ENCODE peak calls at places on chromosomes 3 and 15, in nine cellular contexts. One of them, this sample, is unnamed.

GRCh38 chr3:18946524-18946923 is 201.8 kb upstream of the KCNH8 start:
- DNase-seq in GM23248: no peak
- DNase-seq in lower lobe of right lung: no peak
- DNase-seq in NCI-H2029: no peak
- DNase-seq in anterior cingulate cortex: no peak
- DNase-seq in HT1080: peak
- DNase-seq in stimulated activated CD8-positive, alpha-beta memory T cell treated with anti-CD3 and anti-CD28 coated beads, Interleukin-2, amount 100 ng/mL, for 48 hours: no peak
- DNase-seq in kidney tubule cell: no peak
- DNase-seq in activated effector memory CD4-positive, alpha-beta T cell treated with anti-CD3 and anti-CD28 coated beads, Interleukin-2, amount 50 U/mL, for 16 hours: no peak
- DNase-seq in this sample: no peak

GRCh38 chr15:43118276-43118675 is 12.4 kb upstream of the UBR1 start:
- DNase-seq in GM23248: no peak
- DNase-seq in lower lobe of right lung: no peak
- DNase-seq in NCI-H2029: no peak
- DNase-seq in anterior cingulate cortex: no peak
- DNase-seq in HT1080: no peak
- DNase-seq in stimulated activated CD8-positive, alpha-beta memory T cell treated with anti-CD3 and anti-CD28 coated beads, Interleukin-2, amount 100 ng/mL, for 48 hours: no peak
- DNase-seq in kidney tubule cell: peak
- DNase-seq in activated effector memory CD4-positive, alpha-beta T cell treated with anti-CD3 and anti-CD28 coated beads, Interleukin-2, amount 50 U/mL, for 16 hours: no peak
- DNase-seq in this sample: no peak

GRCh38 chr3:53772562-53773329 is 73.5 kb downstream of the CHDH start:
- DNase-seq in GM23248: peak
- DNase-seq in lower lobe of right lung: no peak
- DNase-seq in NCI-H2029: no peak
- DNase-seq in anterior cingulate cortex: no peak
- DNase-seq in HT1080: no peak
- DNase-seq in stimulated activated CD8-positive, alpha-beta memory T cell treated with anti-CD3 and anti-CD28 coated beads, Interleukin-2, amount 100 ng/mL, for 48 hours: no peak
- DNase-seq in kidney tubule cell: no peak
- DNase-seq in activated effector memory CD4-positive, alpha-beta T cell treated with anti-CD3 and anti-CD28 coated beads, Interleukin-2, amount 50 U/mL, for 16 hours: no peak
- DNase-seq in this sample: no peak

GRCh38 chr3:126135398-126136076 is 44.8 kb downstream of the ALDH1L1 start:
- DNase-seq in GM23248: no peak
- DNase-seq in lower lobe of right lung: peak
- DNase-seq in NCI-H2029: no peak
- DNase-seq in anterior cingulate cortex: no peak
- DNase-seq in HT1080: no peak
- DNase-seq in stimulated activated CD8-positive, alpha-beta memory T cell treated with anti-CD3 and anti-CD28 coated beads, Interleukin-2, amount 100 ng/mL, for 48 hours: no peak
- DNase-seq in kidney tubule cell: no peak
- DNase-seq in activated effector memory CD4-positive, alpha-beta T cell treated with anti-CD3 and anti-CD28 coated beads, Interleukin-2, amount 50 U/mL, for 16 hours: peak
- DNase-seq in this sample: no peak

GRCh38 chr3:44555753-44556152 is 760 bp downstream of the ZKSCAN7 start:
- DNase-seq in GM23248: peak
- DNase-seq in lower lobe of right lung: no peak
- DNase-seq in NCI-H2029: no peak
- DNase-seq in anterior cingulate cortex: no peak
- DNase-seq in HT1080: no peak
- DNase-seq in stimulated activated CD8-positive, alpha-beta memory T cell treated with anti-CD3 and anti-CD28 coated beads, Interleukin-2, amount 100 ng/mL, for 48 hours: no peak
- DNase-seq in kidney tubule cell: peak
- DNase-seq in activated effector memory CD4-positive, alpha-beta T cell treated with anti-CD3 and anti-CD28 coated beads, Interleukin-2, amount 50 U/mL, for 16 hours: no peak
- DNase-seq in this sample: no peak

GRCh38 chr3:175184392-175184791 is 325.3 kb downstream of the NAALADL2 start:
- DNase-seq in GM23248: no peak
- DNase-seq in lower lobe of right lung: no peak
- DNase-seq in NCI-H2029: no peak
- DNase-seq in anterior cingulate cortex: no peak
- DNase-seq in HT1080: no peak
- DNase-seq in stimulated activated CD8-positive, alpha-beta memory T cell treated with anti-CD3 and anti-CD28 coated beads, Interleukin-2, amount 100 ng/mL, for 48 hours: no peak
- DNase-seq in kidney tubule cell: no peak
- DNase-seq in activated effector memory CD4-positive, alpha-beta T cell treated with anti-CD3 and anti-CD28 coated beads, Interleukin-2, amount 50 U/mL, for 16 hours: no peak
- DNase-seq in this sample: no peak

GRCh38 chr15:53716909-53717878 is 42.3 kb downstream of the WDR72 start:
- DNase-seq in GM23248: peak
- DNase-seq in lower lobe of right lung: no peak
- DNase-seq in NCI-H2029: no peak
- DNase-seq in anterior cingulate cortex: no peak
- DNase-seq in HT1080: peak
- DNase-seq in stimulated activated CD8-positive, alpha-beta memory T cell treated with anti-CD3 and anti-CD28 coated beads, Interleukin-2, amount 100 ng/mL, for 48 hours: no peak
- DNase-seq in kidney tubule cell: peak
- DNase-seq in activated effector memory CD4-positive, alpha-beta T cell treated with anti-CD3 and anti-CD28 coated beads, Interleukin-2, amount 50 U/mL, for 16 hours: no peak
- DNase-seq in this sample: peak

GRCh38 chr15:58115692-58116091 is 22.5 kb upstream of the AQP9 start:
- DNase-seq in GM23248: peak
- DNase-seq in lower lobe of right lung: no peak
- DNase-seq in NCI-H2029: no peak
- DNase-seq in anterior cingulate cortex: no peak
- DNase-seq in HT1080: peak
- DNase-seq in stimulated activated CD8-positive, alpha-beta memory T cell treated with anti-CD3 and anti-CD28 coated beads, Interleukin-2, amount 100 ng/mL, for 48 hours: no peak
- DNase-seq in kidney tubule cell: peak
- DNase-seq in activated effector memory CD4-positive, alpha-beta T cell treated with anti-CD3 and anti-CD28 coated beads, Interleukin-2, amount 50 U/mL, for 16 hours: no peak
- DNase-seq in this sample: peak

GRCh38 chr3:79490165-79491028 is 277.4 kb downstream of the ROBO1 start:
- DNase-seq in GM23248: peak
- DNase-seq in lower lobe of right lung: peak
- DNase-seq in NCI-H2029: no peak
- DNase-seq in anterior cingulate cortex: no peak
- DNase-seq in HT1080: no peak
- DNase-seq in stimulated activated CD8-positive, alpha-beta memory T cell treated with anti-CD3 and anti-CD28 coated beads, Interleukin-2, amount 100 ng/mL, for 48 hours: no peak
- DNase-seq in kidney tubule cell: peak
- DNase-seq in activated effector memory CD4-positive, alpha-beta T cell treated with anti-CD3 and anti-CD28 coated beads, Interleukin-2, amount 50 U/mL, for 16 hours: no peak
- DNase-seq in this sample: no peak

GRCh38 chr3:29346828-29347227 is 66.0 kb downstream of the RBMS3 start:
- DNase-seq in GM23248: peak
- DNase-seq in lower lobe of right lung: no peak
- DNase-seq in NCI-H2029: no peak
- DNase-seq in anterior cingulate cortex: no peak
- DNase-seq in HT1080: peak
- DNase-seq in stimulated activated CD8-positive, alpha-beta memory T cell treated with anti-CD3 and anti-CD28 coated beads, Interleukin-2, amount 100 ng/mL, for 48 hours: no peak
- DNase-seq in kidney tubule cell: peak
- DNase-seq in activated effector memory CD4-positive, alpha-beta T cell treated with anti-CD3 and anti-CD28 coated beads, Interleukin-2, amount 50 U/mL, for 16 hours: no peak
- DNase-seq in this sample: peak

GRCh38 chr15:37771462-37771861 is 163.0 kb upstream of the TMCO5A start:
- DNase-seq in GM23248: peak
- DNase-seq in lower lobe of right lung: no peak
- DNase-seq in NCI-H2029: no peak
- DNase-seq in anterior cingulate cortex: no peak
- DNase-seq in HT1080: peak
- DNase-seq in stimulated activated CD8-positive, alpha-beta memory T cell treated with anti-CD3 and anti-CD28 coated beads, Interleukin-2, amount 100 ng/mL, for 48 hours: no peak
- DNase-seq in kidney tubule cell: peak
- DNase-seq in activated effector memory CD4-positive, alpha-beta T cell treated with anti-CD3 and anti-CD28 coated beads, Interleukin-2, amount 50 U/mL, for 16 hours: no peak
- DNase-seq in this sample: no peak

GRCh38 chr3:158845748-158846350 is 44.0 kb downstream of the MFSD1 start:
- DNase-seq in GM23248: peak
- DNase-seq in lower lobe of right lung: no peak
- DNase-seq in NCI-H2029: no peak
- DNase-seq in anterior cingulate cortex: no peak
- DNase-seq in HT1080: peak
- DNase-seq in stimulated activated CD8-positive, alpha-beta memory T cell treated with anti-CD3 and anti-CD28 coated beads, Interleukin-2, amount 100 ng/mL, for 48 hours: no peak
- DNase-seq in kidney tubule cell: peak
- DNase-seq in activated effector memory CD4-positive, alpha-beta T cell treated with anti-CD3 and anti-CD28 coated beads, Interleukin-2, amount 50 U/mL, for 16 hours: no peak
- DNase-seq in this sample: peak

GRCh38 chr3:154098396-154098795 is 22.8 kb upstream of the ARHGEF26 start:
- DNase-seq in GM23248: no peak
- DNase-seq in lower lobe of right lung: no peak
- DNase-seq in NCI-H2029: no peak
- DNase-seq in anterior cingulate cortex: no peak
- DNase-seq in HT1080: no peak
- DNase-seq in stimulated activated CD8-positive, alpha-beta memory T cell treated with anti-CD3 and anti-CD28 coated beads, Interleukin-2, amount 100 ng/mL, for 48 hours: no peak
- DNase-seq in kidney tubule cell: no peak
- DNase-seq in activated effector memory CD4-positive, alpha-beta T cell treated with anti-CD3 and anti-CD28 coated beads, Interleukin-2, amount 50 U/mL, for 16 hours: no peak
- DNase-seq in this sample: no peak

GRCh38 chr15:78298983-78299301 is 467 bp downstream of the SKIC8 start:
- DNase-seq in GM23248: peak
- DNase-seq in lower lobe of right lung: no peak
- DNase-seq in NCI-H2029: no peak
- DNase-seq in anterior cingulate cortex: no peak
- DNase-seq in HT1080: no peak
- DNase-seq in stimulated activated CD8-positive, alpha-beta memory T cell treated with anti-CD3 and anti-CD28 coated beads, Interleukin-2, amount 100 ng/mL, for 48 hours: no peak
- DNase-seq in kidney tubule cell: peak
- DNase-seq in activated effector memory CD4-positive, alpha-beta T cell treated with anti-CD3 and anti-CD28 coated beads, Interleukin-2, amount 50 U/mL, for 16 hours: no peak
- DNase-seq in this sample: no peak

GRCh38 chr15:84961114-84961452 is 20.6 kb upstream of the PDE8A start:
- DNase-seq in GM23248: peak
- DNase-seq in lower lobe of right lung: no peak
- DNase-seq in NCI-H2029: no peak
- DNase-seq in anterior cingulate cortex: no peak
- DNase-seq in HT1080: peak
- DNase-seq in stimulated activated CD8-positive, alpha-beta memory T cell treated with anti-CD3 and anti-CD28 coated beads, Interleukin-2, amount 100 ng/mL, for 48 hours: no peak
- DNase-seq in kidney tubule cell: peak
- DNase-seq in activated effector memory CD4-positive, alpha-beta T cell treated with anti-CD3 and anti-CD28 coated beads, Interleukin-2, amount 50 U/mL, for 16 hours: no peak
- DNase-seq in this sample: peak

GRCh38 chr15:65666257-65666656 is 44.5 kb downstream of the SLC24A1 start:
- DNase-seq in GM23248: peak
- DNase-seq in lower lobe of right lung: no peak
- DNase-seq in NCI-H2029: no peak
- DNase-seq in anterior cingulate cortex: no peak
- DNase-seq in HT1080: peak
- DNase-seq in stimulated activated CD8-positive, alpha-beta memory T cell treated with anti-CD3 and anti-CD28 coated beads, Interleukin-2, amount 100 ng/mL, for 48 hours: no peak
- DNase-seq in kidney tubule cell: peak
- DNase-seq in activated effector memory CD4-positive, alpha-beta T cell treated with anti-CD3 and anti-CD28 coated beads, Interleukin-2, amount 50 U/mL, for 16 hours: no peak
- DNase-seq in this sample: peak

GRCh38 chr3:193910886-193911738 is 224.8 kb upstream of the HES1 start:
- DNase-seq in GM23248: no peak
- DNase-seq in lower lobe of right lung: peak
- DNase-seq in NCI-H2029: no peak
- DNase-seq in anterior cingulate cortex: no peak
- DNase-seq in HT1080: no peak
- DNase-seq in stimulated activated CD8-positive, alpha-beta memory T cell treated with anti-CD3 and anti-CD28 coated beads, Interleukin-2, amount 100 ng/mL, for 48 hours: no peak
- DNase-seq in kidney tubule cell: peak
- DNase-seq in activated effector memory CD4-positive, alpha-beta T cell treated with anti-CD3 and anti-CD28 coated beads, Interleukin-2, amount 50 U/mL, for 16 hours: no peak
- DNase-seq in this sample: no peak

GRCh38 chr3:126421573-126422119 is 26.9 kb downstream of the CFAP100 start:
- DNase-seq in GM23248: no peak
- DNase-seq in lower lobe of right lung: no peak
- DNase-seq in NCI-H2029: no peak
- DNase-seq in anterior cingulate cortex: no peak
- DNase-seq in HT1080: no peak
- DNase-seq in stimulated activated CD8-positive, alpha-beta memory T cell treated with anti-CD3 and anti-CD28 coated beads, Interleukin-2, amount 100 ng/mL, for 48 hours: no peak
- DNase-seq in kidney tubule cell: no peak
- DNase-seq in activated effector memory CD4-positive, alpha-beta T cell treated with anti-CD3 and anti-CD28 coated beads, Interleukin-2, amount 50 U/mL, for 16 hours: no peak
- DNase-seq in this sample: no peak

GRCh38 chr3:76307556-76307955 is 522.2 kb upstream of the ZNF717 start:
- DNase-seq in GM23248: peak
- DNase-seq in lower lobe of right lung: no peak
- DNase-seq in NCI-H2029: no peak
- DNase-seq in anterior cingulate cortex: no peak
- DNase-seq in HT1080: no peak
- DNase-seq in stimulated activated CD8-positive, alpha-beta memory T cell treated with anti-CD3 and anti-CD28 coated beads, Interleukin-2, amount 100 ng/mL, for 48 hours: no peak
- DNase-seq in kidney tubule cell: no peak
- DNase-seq in activated effector memory CD4-positive, alpha-beta T cell treated with anti-CD3 and anti-CD28 coated beads, Interleukin-2, amount 50 U/mL, for 16 hours: no peak
- DNase-seq in this sample: no peak

GRCh38 chr3:134345202-134345601 is 29.0 kb downstream of the AMOTL2 start:
- DNase-seq in GM23248: no peak
- DNase-seq in lower lobe of right lung: no peak
- DNase-seq in NCI-H2029: no peak
- DNase-seq in anterior cingulate cortex: no peak
- DNase-seq in HT1080: no peak
- DNase-seq in stimulated activated CD8-positive, alpha-beta memory T cell treated with anti-CD3 and anti-CD28 coated beads, Interleukin-2, amount 100 ng/mL, for 48 hours: no peak
- DNase-seq in kidney tubule cell: no peak
- DNase-seq in activated effector memory CD4-positive, alpha-beta T cell treated with anti-CD3 and anti-CD28 coated beads, Interleukin-2, amount 50 U/mL, for 16 hours: peak
- DNase-seq in this sample: no peak

GRCh38 chr15:65730560-65731172 is 61.4 kb downstream of the DENND4A start:
- DNase-seq in GM23248: peak
- DNase-seq in lower lobe of right lung: no peak
- DNase-seq in NCI-H2029: no peak
- DNase-seq in anterior cingulate cortex: no peak
- DNase-seq in HT1080: no peak
- DNase-seq in stimulated activated CD8-positive, alpha-beta memory T cell treated with anti-CD3 and anti-CD28 coated beads, Interleukin-2, amount 100 ng/mL, for 48 hours: no peak
- DNase-seq in kidney tubule cell: no peak
- DNase-seq in activated effector memory CD4-positive, alpha-beta T cell treated with anti-CD3 and anti-CD28 coated beads, Interleukin-2, amount 50 U/mL, for 16 hours: no peak
- DNase-seq in this sample: no peak

GRCh38 chr15:85530079-85530478 is 149.7 kb downstream of the AKAP13 start:
- DNase-seq in GM23248: no peak
- DNase-seq in lower lobe of right lung: no peak
- DNase-seq in NCI-H2029: no peak
- DNase-seq in anterior cingulate cortex: no peak
- DNase-seq in HT1080: no peak
- DNase-seq in stimulated activated CD8-positive, alpha-beta memory T cell treated with anti-CD3 and anti-CD28 coated beads, Interleukin-2, amount 100 ng/mL, for 48 hours: no peak
- DNase-seq in kidney tubule cell: no peak
- DNase-seq in activated effector memory CD4-positive, alpha-beta T cell treated with anti-CD3 and anti-CD28 coated beads, Interleukin-2, amount 50 U/mL, for 16 hours: no peak
- DNase-seq in this sample: no peak

GRCh38 chr3:123757281-123757940 is 126.7 kb downstream of the MYLK start:
- DNase-seq in GM23248: peak
- DNase-seq in lower lobe of right lung: peak
- DNase-seq in NCI-H2029: peak
- DNase-seq in anterior cingulate cortex: peak
- DNase-seq in HT1080: peak
- DNase-seq in stimulated activated CD8-positive, alpha-beta memory T cell treated with anti-CD3 and anti-CD28 coated beads, Interleukin-2, amount 100 ng/mL, for 48 hours: no peak
- DNase-seq in kidney tubule cell: peak
- DNase-seq in activated effector memory CD4-positive, alpha-beta T cell treated with anti-CD3 and anti-CD28 coated beads, Interleukin-2, amount 50 U/mL, for 16 hours: no peak
- DNase-seq in this sample: peak

GRCh38 chr3:46934508-46935167 is 41.9 kb downstream of the CCDC12 start:
- DNase-seq in GM23248: peak
- DNase-seq in lower lobe of right lung: peak
- DNase-seq in NCI-H2029: peak
- DNase-seq in anterior cingulate cortex: no peak
- DNase-seq in HT1080: peak
- DNase-seq in stimulated activated CD8-positive, alpha-beta memory T cell treated with anti-CD3 and anti-CD28 coated beads, Interleukin-2, amount 100 ng/mL, for 48 hours: no peak
- DNase-seq in kidney tubule cell: peak
- DNase-seq in activated effector memory CD4-positive, alpha-beta T cell treated with anti-CD3 and anti-CD28 coated beads, Interleukin-2, amount 50 U/mL, for 16 hours: no peak
- DNase-seq in this sample: no peak

GRCh38 chr3:58952128-58952917 is 97.5 kb downstream of the CFAP20DC start:
- DNase-seq in GM23248: peak
- DNase-seq in lower lobe of right lung: no peak
- DNase-seq in NCI-H2029: no peak
- DNase-seq in anterior cingulate cortex: no peak
- DNase-seq in HT1080: no peak
- DNase-seq in stimulated activated CD8-positive, alpha-beta memory T cell treated with anti-CD3 and anti-CD28 coated beads, Interleukin-2, amount 100 ng/mL, for 48 hours: no peak
- DNase-seq in kidney tubule cell: peak
- DNase-seq in activated effector memory CD4-positive, alpha-beta T cell treated with anti-CD3 and anti-CD28 coated beads, Interleukin-2, amount 50 U/mL, for 16 hours: no peak
- DNase-seq in this sample: peak

GRCh38 chr3:132781922-132782321 is 59.7 kb upstream of the NPHP3 start:
- DNase-seq in GM23248: no peak
- DNase-seq in lower lobe of right lung: no peak
- DNase-seq in NCI-H2029: no peak
- DNase-seq in anterior cingulate cortex: no peak
- DNase-seq in HT1080: peak
- DNase-seq in stimulated activated CD8-positive, alpha-beta memory T cell treated with anti-CD3 and anti-CD28 coated beads, Interleukin-2, amount 100 ng/mL, for 48 hours: no peak
- DNase-seq in kidney tubule cell: no peak
- DNase-seq in activated effector memory CD4-positive, alpha-beta T cell treated with anti-CD3 and anti-CD28 coated beads, Interleukin-2, amount 50 U/mL, for 16 hours: no peak
- DNase-seq in this sample: no peak

GRCh38 chr3:111668912-111669488 is 73.9 kb upstream of the ZBED2 start:
- DNase-seq in GM23248: peak
- DNase-seq in lower lobe of right lung: no peak
- DNase-seq in NCI-H2029: peak
- DNase-seq in anterior cingulate cortex: no peak
- DNase-seq in HT1080: peak
- DNase-seq in stimulated activated CD8-positive, alpha-beta memory T cell treated with anti-CD3 and anti-CD28 coated beads, Interleukin-2, amount 100 ng/mL, for 48 hours: no peak
- DNase-seq in kidney tubule cell: peak
- DNase-seq in activated effector memory CD4-positive, alpha-beta T cell treated with anti-CD3 and anti-CD28 coated beads, Interleukin-2, amount 50 U/mL, for 16 hours: no peak
- DNase-seq in this sample: peak

GRCh38 chr15:100158368-100158767 is 183.4 kb downstream of the ADAMTS17 start:
- DNase-seq in GM23248: no peak
- DNase-seq in lower lobe of right lung: no peak
- DNase-seq in NCI-H2029: no peak
- DNase-seq in anterior cingulate cortex: no peak
- DNase-seq in HT1080: no peak
- DNase-seq in stimulated activated CD8-positive, alpha-beta memory T cell treated with anti-CD3 and anti-CD28 coated beads, Interleukin-2, amount 100 ng/mL, for 48 hours: no peak
- DNase-seq in kidney tubule cell: no peak
- DNase-seq in activated effector memory CD4-positive, alpha-beta T cell treated with anti-CD3 and anti-CD28 coated beads, Interleukin-2, amount 50 U/mL, for 16 hours: no peak
- DNase-seq in this sample: no peak

GRCh38 chr3:198079771-198080520 is 119.9 kb downstream of the LMLN start:
- DNase-seq in GM23248: peak
- DNase-seq in lower lobe of right lung: no peak
- DNase-seq in NCI-H2029: no peak
- DNase-seq in anterior cingulate cortex: peak
- DNase-seq in HT1080: no peak
- DNase-seq in stimulated activated CD8-positive, alpha-beta memory T cell treated with anti-CD3 and anti-CD28 coated beads, Interleukin-2, amount 100 ng/mL, for 48 hours: peak
- DNase-seq in kidney tubule cell: peak
- DNase-seq in activated effector memory CD4-positive, alpha-beta T cell treated with anti-CD3 and anti-CD28 coated beads, Interleukin-2, amount 50 U/mL, for 16 hours: peak
- DNase-seq in this sample: peak

GRCh38 chr15:48331796-48332641 is 790 bp downstream of the DUT start:
- DNase-seq in GM23248: peak
- DNase-seq in lower lobe of right lung: peak
- DNase-seq in NCI-H2029: peak
- DNase-seq in anterior cingulate cortex: peak
- DNase-seq in HT1080: peak
- DNase-seq in stimulated activated CD8-positive, alpha-beta memory T cell treated with anti-CD3 and anti-CD28 coated beads, Interleukin-2, amount 100 ng/mL, for 48 hours: peak
- DNase-seq in kidney tubule cell: peak
- DNase-seq in activated effector memory CD4-positive, alpha-beta T cell treated with anti-CD3 and anti-CD28 coated beads, Interleukin-2, amount 50 U/mL, for 16 hours: peak
- DNase-seq in this sample: peak

GRCh38 chr15:101568304-101568703 is 78.8 kb upstream of the PCSK6 start:
- DNase-seq in GM23248: peak
- DNase-seq in lower lobe of right lung: no peak
- DNase-seq in NCI-H2029: no peak
- DNase-seq in anterior cingulate cortex: no peak
- DNase-seq in HT1080: peak
- DNase-seq in stimulated activated CD8-positive, alpha-beta memory T cell treated with anti-CD3 and anti-CD28 coated beads, Interleukin-2, amount 100 ng/mL, for 48 hours: no peak
- DNase-seq in kidney tubule cell: no peak
- DNase-seq in activated effector memory CD4-positive, alpha-beta T cell treated with anti-CD3 and anti-CD28 coated beads, Interleukin-2, amount 50 U/mL, for 16 hours: no peak
- DNase-seq in this sample: no peak

This sample was measured in ACHN.